ENCODE peak calls at places on chromosomes 5 and 9, in seven cellular contexts. P is H1, Q is HepG2, C is K562, D is HCT116, H is GM12878, B is SK-N-SH. U is an unnamed sample.

GRCh38 chr5:99177796-99178195 is 249.0 kb upstream of the CHD1 start:
- DNase-seq in P (no peak), H (no peak), Q (peak), D (no peak), B (no peak), C (no peak), U (no peak)

GRCh38 chr5:148855249-148856008 is 29.0 kb downstream of the ADRB2 start:
- DNase-seq in D (no peak), B (no peak), P (no peak), Q (no peak), H (no peak), C (no peak), U (no peak)

GRCh38 chr5:37918420-37918819 is 78.6 kb upstream of the GDNF start:
- DNase-seq in Q (no peak), B (no peak), D (no peak), H (no peak), C (no peak), P (no peak), U (no peak)

GRCh38 chr5:92800360-92800759 is 780.7 kb downstream of the NR2F1-AS1 start:
- DNase-seq in H (no peak), Q (no peak), P (no peak), D (no peak), C (no peak), B (peak), U (no peak)

GRCh38 chr5:55597014-55597981 is 62.5 kb upstream of the PLPP1 start:
- DNase-seq in D (peak), Q (no peak), C (no peak), H (no peak), B (no peak), P (no peak), U (no peak)

GRCh38 chr9:114138537-114138936 is 16.8 kb upstream of the COL27A1 start:
- DNase-seq in P (no peak), Q (no peak), B (no peak), D (no peak), H (no peak), C (no peak), U (no peak)

GRCh38 chr5:111997308-111998159 is 240.5 kb upstream of the NREP start:
- DNase-seq in P (no peak), D (peak), Q (no peak), B (no peak), C (no peak), H (no peak), U (no peak)

GRCh38 chr5:115457574-115457973 is 87.0 kb downstream of the FEM1C start:
- DNase-seq in D (no peak), H (no peak), B (no peak), Q (no peak), P (no peak), C (no peak), U (no peak)

GRCh38 chr5:10775646-10776045 is 14.6 kb upstream of the DAP start:
- DNase-seq in H (no peak), B (no peak), Q (no peak), C (no peak), D (no peak), P (no peak), U (no peak)

GRCh38 chr5:91042856-91043255 is 340.3 kb downstream of the ARRDC3 start:
- DNase-seq in B (no peak), P (no peak), C (no peak), H (no peak), D (no peak), Q (peak), U (no peak)

GRCh38 chr5:74594172-74595040 is 46.1 kb downstream of the ENC1 start:
- DNase-seq in B (no peak), P (no peak), Q (no peak), H (no peak), C (peak), D (no peak), U (no peak)

GRCh38 chr5:160233215-160233614 is 3.9 kb downstream of the FABP6 start:
- DNase-seq in D (no peak), Q (no peak), P (no peak), H (peak), B (no peak), C (peak), U (no peak)

GRCh38 chr5:148853868-148854267 is 27.5 kb downstream of the ADRB2 start:
- DNase-seq in P (no peak), C (no peak), Q (no peak), B (no peak), D (no peak), H (no peak), U (no peak)

GRCh38 chr5:180070726-180071417 is 687 bp downstream of the RNF130 start:
- DNase-seq in H (no peak), C (peak), Q (no peak), P (no peak), B (peak), D (no peak), U (no peak)

GRCh38 chr5:126354012-126354856 is 69.0 kb upstream of the GRAMD2B start:
- DNase-seq in D (peak), P (no peak), B (peak), Q (peak), H (peak), C (peak), U (no peak)

GRCh38 chr5:103119765-103120606 is at the start of the genes GIN1 and PPIP5K2:
- DNase-seq in Q (peak), B (peak), D (peak), H (peak), P (peak), C (peak), U (peak)

GRCh38 chr5:40676643-40677333 is 2.9 kb upstream of the PTGER4 start:
- DNase-seq in B (no peak), Q (no peak), D (no peak), P (no peak), C (no peak), H (no peak), U (no peak)

GRCh38 chr9:89983411-89983810 is 378.6 kb downstream of the GADD45G start:
- DNase-seq in D (no peak), B (no peak), H (no peak), Q (no peak), P (no peak), C (no peak), U (no peak)

GRCh38 chr9:89984214-89984613 is 379.4 kb downstream of the GADD45G start:
- DNase-seq in H (no peak), P (no peak), C (no peak), Q (no peak), B (no peak), D (no peak), U (no peak)

GRCh38 chr9:89985078-89985477 is 380.3 kb downstream of the GADD45G start:
- DNase-seq in D (no peak), Q (no peak), P (no peak), H (no peak), C (no peak), B (no peak), U (no peak)

GRCh38 chr9:89988458-89988857 is 383.6 kb downstream of the GADD45G start:
- DNase-seq in C (no peak), B (no peak), H (no peak), D (no peak), P (no peak), Q (no peak), U (no peak)

GRCh38 chr9:89986190-89986589 is 381.4 kb downstream of the GADD45G start:
- DNase-seq in D (no peak), H (no peak), P (no peak), Q (no peak), B (no peak), C (no peak), U (no peak)
- TF ChIP-seq YY1 in D (no peak), H (no peak), P (no peak), Q (no peak), B (no peak), C (no peak), U (no peak)

GRCh38 chr5:79069488-79070001 is at the start of the genes BHMT2 and DMGDH:
- DNase-seq in Q (peak), C (no peak), H (no peak), P (no peak), B (peak), D (no peak), U (no peak)
- TF ChIP-seq YY1 in Q (peak), C (no peak), H (no peak), P (no peak), B (no peak), D (no peak), U (no peak)

GRCh38 chr9:22392523-22392922 is 54.1 kb upstream of the DMRTA1 start:
- DNase-seq in B (no peak), Q (no peak), H (no peak), P (no peak), C (no peak), D (no peak), U (no peak)

GRCh38 chr9:22401671-22402070 is 45.0 kb upstream of the DMRTA1 start:
- DNase-seq in H (no peak), P (no peak), D (no peak), B (no peak), C (no peak), Q (no peak), U (no peak)

GRCh38 chr9:22395585-22396205 is 50.9 kb upstream of the DMRTA1 start:
- DNase-seq in Q (peak), C (no peak), D (no peak), H (no peak), B (no peak), P (no peak), U (no peak)
- TF ChIP-seq YY1 in Q (no peak), C (no peak), D (no peak), H (no peak), B (no peak), P (no peak), U (no peak)

GRCh38 chr5:59720063-59720462 is 173.5 kb downstream of the PDE4D start:
- DNase-seq in Q (no peak), B (no peak), H (no peak), C (no peak), D (no peak), P (no peak), U (no peak)

GRCh38 chr5:59715228-59715627 is 178.3 kb downstream of the PDE4D start:
- DNase-seq in H (no peak), Q (no peak), B (no peak), P (no peak), D (no peak), C (no peak), U (no peak)

GRCh38 chr5:59712836-59713487 is 180.6 kb downstream of the PDE4D start:
- DNase-seq in H (no peak), B (no peak), P (no peak), Q (no peak), D (no peak), C (peak), U (no peak)

GRCh38 chr5:59713488-59713844 is 180.1 kb downstream of the PDE4D start:
- DNase-seq in P (no peak), C (no peak), B (no peak), Q (no peak), D (no peak), H (no peak), U (no peak)

GRCh38 chr5:59716029-59716428 is 177.5 kb downstream of the PDE4D start:
- DNase-seq in P (no peak), D (no peak), H (no peak), Q (no peak), B (no peak), C (no peak), U (no peak)
- TF ChIP-seq YY1 in P (no peak), D (no peak), H (no peak), Q (no peak), B (no peak), C (no peak), U (no peak)

GRCh38 chr9:98453589-98454311 is 198.3 kb upstream of the TBC1D2 start:
- DNase-seq in D (no peak), C (no peak), B (peak), Q (no peak), H (no peak), P (no peak), U (no peak)
- TF ChIP-seq YY1 in D (no peak), C (no peak), B (no peak), Q (no peak), H (no peak), P (no peak), U (no peak)

DNA sequence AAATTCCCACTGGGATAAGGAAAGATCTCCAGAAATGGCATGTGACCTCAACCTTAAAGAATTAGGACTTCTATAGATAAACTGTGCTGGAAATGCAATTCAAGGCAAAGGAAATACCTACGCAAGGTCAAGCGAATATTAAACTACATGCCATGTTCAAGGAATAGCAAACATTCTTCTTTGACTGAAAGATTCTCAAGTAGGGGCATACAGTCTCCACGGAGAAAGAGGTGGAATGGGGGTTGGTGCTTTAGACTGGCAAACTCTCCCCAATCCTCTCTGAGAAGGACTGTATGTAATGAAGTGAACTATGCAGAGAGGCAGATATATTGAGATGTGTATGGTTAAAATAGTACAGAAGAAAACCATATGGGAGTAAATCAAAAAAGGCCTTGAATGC is 6.1 kb downstream of the RICTOR start:
- DNase-seq in H (no peak), C (no peak), D (no peak), P (no peak), Q (no peak), B (no peak), U (no peak)
- TF ChIP-seq YY1 in H (no peak), C (no peak), D (no peak), P (no peak), Q (no peak), B (no peak), U (no peak)

GRCh38 chr5:81848368-81848767 is 97.5 kb upstream of the SSBP2 start:
- DNase-seq in Q (no peak), C (no peak), H (no peak), D (no peak), P (no peak), B (no peak), U (no peak)

GRCh38 chr5:81850932-81851331 is 100.0 kb upstream of the SSBP2 start:
- DNase-seq in D (no peak), C (no peak), H (no peak), Q (no peak), B (no peak), P (no peak), U (no peak)

GRCh38 chr5:81851481-81852178 is 100.7 kb upstream of the SSBP2 start:
- DNase-seq in Q (peak), C (peak), P (peak), H (peak), B (peak), D (peak), U (peak)

GRCh38 chr5:81850494-81850893 is 99.6 kb upstream of the SSBP2 start:
- DNase-seq in B (no peak), P (no peak), D (no peak), H (no peak), C (no peak), Q (no peak), U (no peak)

DNA sequence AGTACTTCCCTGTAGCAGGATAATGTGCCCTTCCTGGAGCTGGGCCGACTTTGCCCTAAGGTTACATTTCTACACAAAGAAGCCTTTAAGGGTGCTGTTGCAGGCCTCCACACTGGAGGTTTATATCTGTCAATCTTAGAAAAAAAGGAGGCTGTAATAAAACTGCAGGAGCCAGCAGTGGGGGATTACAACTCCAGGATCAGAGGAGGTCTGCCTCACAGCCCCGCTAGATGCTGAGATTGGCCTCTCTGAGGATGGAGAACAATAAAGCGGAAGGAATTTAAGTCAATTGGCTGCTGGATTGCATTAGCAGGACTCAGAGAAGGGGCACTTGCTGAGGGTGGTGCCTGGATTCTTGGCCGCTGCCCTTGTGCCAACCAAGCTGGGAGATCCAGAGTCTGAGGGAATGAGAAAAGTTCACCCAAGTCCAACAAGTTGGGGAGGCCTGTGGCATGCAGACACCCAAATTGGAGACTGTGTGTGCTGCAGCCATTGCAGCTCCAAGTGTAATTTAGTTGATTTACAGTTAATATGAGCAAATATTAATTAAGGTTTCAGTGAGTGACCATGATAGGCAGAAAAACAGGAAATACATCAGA is 99.0 kb upstream of the SSBP2 start:
- DNase-seq in H (no peak), D (no peak), Q (no peak), B (no peak), P (no peak), C (no peak), U (no peak)
- TF ChIP-seq YY1 in H (no peak), D (no peak), Q (no peak), B (no peak), P (no peak), C (no peak), U (no peak)

DNA sequence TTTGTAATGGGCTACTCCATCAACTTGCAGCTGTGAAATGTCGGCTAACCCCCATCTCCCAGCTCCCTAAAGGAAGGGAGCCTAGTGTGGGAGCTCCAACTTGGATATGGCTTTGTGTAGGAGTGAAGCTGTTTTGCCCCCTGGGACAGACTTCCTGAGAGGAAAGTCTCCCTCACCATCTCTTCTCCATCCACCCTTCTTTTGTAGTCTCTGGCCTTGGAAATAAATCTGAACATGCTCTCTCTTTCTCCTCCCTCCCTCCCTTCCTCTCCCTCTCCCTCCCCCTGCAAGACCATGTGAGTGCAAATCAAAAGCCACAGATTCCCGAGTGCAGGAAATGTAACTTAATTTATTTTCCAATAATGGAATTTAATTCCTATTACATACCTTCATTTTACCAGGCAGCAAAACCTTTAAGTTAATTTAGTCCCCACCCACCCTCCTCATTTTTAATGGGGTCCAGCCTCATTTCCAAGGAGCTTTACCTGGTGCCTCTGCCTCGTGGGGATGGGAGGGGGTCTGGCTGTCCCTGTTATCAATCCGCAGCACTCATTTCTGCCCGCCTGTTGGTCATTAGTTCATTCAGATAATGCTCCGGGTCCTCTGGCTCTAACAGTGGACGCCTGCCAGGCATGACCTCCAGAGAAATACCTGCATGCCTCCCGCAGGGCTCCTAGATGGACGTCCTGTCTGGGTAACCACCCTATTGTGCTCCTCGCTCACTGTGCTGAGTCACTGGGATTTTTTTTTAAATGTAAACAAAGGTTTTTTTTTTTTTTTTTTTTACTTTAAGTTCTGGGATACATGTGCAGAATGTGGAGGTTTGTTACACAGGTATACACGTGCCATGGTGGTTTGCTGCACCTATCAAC is 122.8 kb upstream of the TAF11L2 start:
- DNase-seq in Q (peak), D (no peak), H (no peak), P (peak), C (no peak), B (peak), U (peak)
- TF ChIP-seq YY1 in Q (no peak), D (no peak), H (no peak), P (no peak), C (no peak), B (no peak), U (no peak)

DNA sequence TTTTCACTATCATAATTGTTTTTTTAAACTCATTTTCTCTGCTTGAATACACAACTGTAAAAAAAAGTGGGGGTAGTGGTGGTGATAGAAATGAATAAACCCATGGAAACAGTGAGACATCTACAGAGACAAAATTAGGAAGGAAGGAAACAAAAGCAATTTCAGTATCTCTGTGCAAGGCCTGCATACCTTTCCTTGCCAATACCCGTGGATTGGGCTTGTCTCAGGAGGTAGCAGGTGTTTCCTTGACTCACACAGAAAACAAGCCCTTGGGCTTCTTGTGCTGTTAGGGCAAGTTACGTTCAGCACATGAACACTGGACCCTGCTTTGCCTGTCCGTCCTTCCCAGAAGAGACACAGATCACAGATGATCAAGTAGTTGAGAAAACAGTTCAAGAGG is 372.2 kb downstream of the ZSWIM6 start:
- DNase-seq in D (no peak), P (no peak), C (no peak), B (no peak), Q (no peak), H (no peak), U (no peak)
- TF ChIP-seq YY1 in D (no peak), P (no peak), C (no peak), B (no peak), Q (no peak), H (no peak), U (no peak)

U was measured in NT2/D1.